ENCODE peak calls at places on chromosomes 4 and X, in nine cellular contexts. B is astrocyte of the spinal cord; O is NCI-H2029 treated with DMSO at 0.1 percent for 48 hours; D is NCI-H345; C is stimulated activated CD4-positive, alpha-beta T cell treated with anti-CD3 and anti-CD28 coated beads, Interleukin-15, amount 100 ng/mL, for 1 hour; H is left colon; X is T-helper 2 cell; F is putamen; S is natural killer cell treated with Interleukin-12 subunit alpha and Interleukin-12 subunit beta and Interleukin-15 and Interleukin-18, amount 100 ng/mL, for 72 hours. Y is an unnamed sample.

GRCh38 chrX:134171661-134172587 is 65.1 kb upstream of the CCDC160 start:
- DNase-seq in D (no peak), O (peak; percentile 24), X (no peak), S (peak; percentile 67), B (no peak), F (peak; percentile 20), H (no peak), C (peak; percentile 8), Y (no peak)

GRCh38 chr4:123767801-123768200 is 371.2 kb downstream of the SPRY1 start:
- DNase-seq in O (no peak), X (no peak), D (no peak), C (no peak), F (no peak), H (no peak), B (peak; percentile 10), S (no peak), Y (peak; percentile 80)

GRCh38 chr4:152825336-152825735 is 45.6 kb downstream of the ARFIP1 start:
- DNase-seq in D (no peak), B (no peak), S (no peak), F (no peak), X (no peak), C (no peak), H (no peak), O (no peak), Y (no peak)

GRCh38 chrX:141341341-141341740 is 99.0 kb upstream of the SPANXC start:
- DNase-seq in O (no peak), C (no peak), H (no peak), D (no peak), F (no peak), X (no peak), B (peak; percentile 73), S (no peak), Y (peak; percentile 83)

GRCh38 chr4:31701256-31701655 is 981.1 kb downstream of the PCDH7 start:
- DNase-seq in F (no peak), O (no peak), C (no peak), B (no peak), H (no peak), D (no peak), X (no peak), S (no peak), Y (no peak)

GRCh38 chr4:6957148-6957520 is 47.5 kb downstream of the TBC1D14 start:
- DNase-seq in X (no peak), B (peak; percentile 57), F (no peak), S (no peak), H (no peak), D (no peak), C (no peak), O (no peak), Y (peak; percentile 68)

GRCh38 chr4:7778524-7779193 is 161.0 kb downstream of the AFAP1 start:
- DNase-seq in H (peak; percentile 26), S (no peak), C (no peak), X (no peak), O (no peak), F (no peak), D (no peak), B (peak; percentile 60), Y (peak; percentile 30)

GRCh38 chr4:610411-611261 is 14.7 kb upstream of the PDE6B start:
- DNase-seq in B (peak; percentile 4), H (no peak), S (no peak), X (no peak), O (peak; percentile 57), D (peak; percentile 19), F (no peak), C (no peak), Y (peak; percentile 49)

GRCh38 chr4:122531038-122531437 is 74.5 kb upstream of the IL2 start:
- DNase-seq in X (no peak), B (no peak), S (no peak), H (no peak), C (no peak), D (no peak), F (no peak), O (no peak), Y (no peak)

GRCh38 chr4:37882665-37883296 is 8.1 kb upstream of the TBC1D1 start:
- DNase-seq in X (no peak), S (no peak), C (no peak), O (no peak), F (no peak), B (no peak), D (no peak), H (no peak), Y (no peak)

GRCh38 chr4:177190995-177191568 is 118.6 kb upstream of the NEIL3 start:
- DNase-seq in S (no peak), F (no peak), B (peak; percentile 31), X (no peak), O (no peak), C (no peak), D (no peak), H (no peak), Y (peak; percentile 47)

GRCh38 chrX:76148753-76149152 is 24.1 kb upstream of the PBDC1 start:
- DNase-seq in B (peak; percentile 62), X (no peak), C (no peak), F (peak; percentile 3), D (peak; percentile 61), O (no peak), S (no peak), H (no peak), Y (peak; percentile 33)

Y was measured in IMR-90.